ENCODE peak calls at places on chromosomes 13 and 19, in four cellular contexts. W is neuronal stem cell, U is astrocyte, O is lower lobe of right lung. A is an unnamed sample.

GRCh38 chr13:84672616-84673015 is 790.3 kb upstream of the SLITRK1 start:
- DNase-seq in W (no peak), U (no peak), O (no peak), A (no peak)

GRCh38 chr13:107339209-107339608 is 771.3 kb upstream of the ARGLU1 start:
- DNase-seq in W (no peak), U (peak; percentile 44), O (no peak), A (peak; percentile 23)

GRCh38 chr13:109729031-109729870 is 57.1 kb downstream of the IRS2 start:
- DNase-seq in W (peak; percentile 53), U (peak; percentile 38), O (no peak), A (peak; percentile 8)

GRCh38 chr19:16677060-16677459 is 16.1 kb downstream of the TMEM38A start:
- DNase-seq in W (no peak), U (no peak), O (no peak), A (peak; percentile 26)

GRCh38 chr13:78137404-78138142 is 218.9 kb upstream of the EDNRB start:
- DNase-seq in W (peak; percentile 65), U (peak; percentile 48), O (no peak), A (peak; percentile 66)

GRCh38 chr19:33195711-33196347 is 1.7 kb downstream of the LRP3 start:
- DNase-seq in W (no peak), U (no peak), O (no peak), A (no peak)

GRCh38 chr13:87128006-87128405 is 543.2 kb upstream of the SLITRK5 start:
- DNase-seq in W (peak; percentile 83), U (peak; percentile 14), O (no peak), A (peak; percentile 13)

GRCh38 chr13:90105881-90106496 is 1241.5 kb upstream of the MIR17HG start:
- DNase-seq in W (no peak), U (peak; percentile 82), O (no peak), A (peak; percentile 4)

GRCh38 chr19:1446713-1447564 is 3.0 kb upstream of the APC2 start:
- DNase-seq in W (no peak), U (no peak), O (no peak), A (no peak)

GRCh38 chr19:10421240-10421948 is 1.1 kb downstream of the PDE4A start:
- DNase-seq in W (no peak), U (no peak), O (no peak), A (no peak)

GRCh38 chr13:70893832-70894231 is 785.6 kb upstream of the KLHL1 start:
- DNase-seq in W (no peak), U (peak; percentile 21), O (no peak), A (no peak)

GRCh38 chr19:1648156-1648925 is 4.1 kb downstream of the TCF3 start:
- DNase-seq in W (no peak), U (no peak), O (no peak), A (no peak)

GRCh38 chr19:15014579-15014978 is 34.7 kb upstream of the CASP14 start:
- DNase-seq in W (no peak), U (no peak), O (no peak), A (no peak)

GRCh38 chr13:23547000-23547590 is 23.1 kb upstream of the TNFRSF19 start:
- DNase-seq in W (no peak), U (peak; percentile 31), O (no peak), A (no peak)

GRCh38 chr13:104098421-104098820 is 1032.2 kb upstream of the SLC10A2 start:
- DNase-seq in W (no peak), U (no peak), O (no peak), A (peak; percentile 28)

GRCh38 chr19:1214862-1215731 is 9.5 kb downstream of the STK11 start:
- DNase-seq in W (no peak), U (no peak), O (peak; percentile 73), A (peak; percentile 45)

GRCh38 chr13:44437356-44438233 is 64.0 kb downstream of the SERP2 start:
- DNase-seq in W (peak; percentile 36), U (peak; percentile 18), O (no peak), A (peak; percentile 73)

GRCh38 chr19:7500811-7501450 is 12.1 kb upstream of the PEX11G start:
- DNase-seq in W (peak; percentile 75), U (peak; percentile 61), O (peak; percentile 59), A (no peak)

DNA sequence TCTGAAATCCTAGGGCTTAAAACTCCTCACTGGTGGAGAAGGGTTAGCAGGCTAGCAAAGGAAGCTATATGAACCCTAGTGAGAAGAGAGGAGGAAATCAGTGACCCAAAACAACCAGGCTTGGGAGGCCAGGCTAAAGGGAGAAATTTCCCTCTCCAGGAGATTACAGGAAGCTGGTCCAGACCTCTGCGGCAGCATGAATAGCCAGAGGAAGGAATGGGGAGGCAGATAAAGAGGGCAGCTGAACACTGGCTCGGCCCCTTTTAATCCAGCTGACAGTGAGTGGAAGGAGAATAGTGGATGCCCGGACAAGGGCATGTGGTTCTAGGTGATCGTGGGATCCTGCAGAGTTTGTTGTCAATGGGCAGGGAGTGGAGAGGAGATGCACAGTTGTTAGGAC is 130.6 kb downstream of the COG6 start:
- DNase-seq in W (peak; percentile 24), U (no peak), O (no peak), A (no peak)
- H3K4me3 ChIP-seq in W (no peak overlapping the region), U (no peak overlapping the region), O (no peak overlapping the region), A (no peak overlapping the region)

GRCh38 chr13:114269281-114269770 is 12.1 kb upstream of the UPF3A start:
- DNase-seq in W (no peak), U (no peak), O (no peak), A (no peak)
- H3K36me3 ChIP-seq in W (peaks cover 41% of the 10 kb centered on the region), U (peaks cover 49% of the 10 kb centered on the region), O (peaks cover 91% of the 10 kb centered on the region), A (peaks cover 11% of the 10 kb centered on the region)

DNA sequence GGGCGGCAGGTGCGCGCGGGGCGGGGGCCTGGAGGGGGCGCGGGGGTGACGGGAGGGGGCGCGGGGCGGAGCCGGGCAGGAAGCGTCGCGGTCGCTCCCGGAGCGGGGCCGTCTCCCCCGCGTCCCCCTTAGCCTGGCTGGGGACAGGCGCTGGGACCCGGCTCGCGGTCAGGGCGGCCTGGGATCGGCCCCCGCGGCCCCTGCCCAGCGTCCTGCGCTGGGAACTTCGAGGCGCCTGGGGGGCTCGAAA is 74.7 kb upstream of the MCF2L start:
- DNase-seq in W (no peak), U (no peak), O (no peak), A (no peak)
- H3K4me3 ChIP-seq in W (peak overlapping the region; percentile 48), U (no peak overlapping the region), O (peak overlapping the region; percentile 52), A (peak overlapping the region; percentile 16)

GRCh38 chr19:39500543-39500942 is 1.8 kb downstream of the DLL3 start:
- DNase-seq in W (no peak), U (no peak), O (no peak), A (no peak)
- H3K36me3 ChIP-seq in W (no peaks in the 10 kb centered on the region), U (no peaks in the 10 kb centered on the region), O (no peaks in the 10 kb centered on the region), A (no peaks in the 10 kb centered on the region)

GRCh38 chr13:30698023-30698422 is 37.3 kb upstream of the ALOX5AP start:
- DNase-seq in W (no peak), U (peak; percentile 86), O (no peak), A (no peak)
- H3K4me3 ChIP-seq in W (no peak overlapping the region), U (peak overlapping the region; percentile 26), O (no peak overlapping the region), A (no peak overlapping the region)

GRCh38 chr19:55691561-55692481 is 16.8 kb downstream of the EPN1 start:
- DNase-seq in W (no peak), U (no peak), O (peak; percentile 38), A (no peak)

GRCh38 chr19:55694241-55694655 is 19.2 kb downstream of the EPN1 start:
- DNase-seq in W (no peak), U (no peak), O (peak; percentile 22), A (no peak)

GRCh38 chr19:55692681-55693081 is 17.7 kb downstream of the EPN1 start:
- DNase-seq in W (no peak), U (no peak), O (peak; percentile 39), A (no peak)

GRCh38 chr19:55694656-55695491 is 19.8 kb downstream of the EPN1 start:
- DNase-seq in W (no peak), U (no peak), O (peak; percentile 35), A (no peak)

GRCh38 chr19:55693336-55693974 is 18.4 kb downstream of the EPN1 start:
- DNase-seq in W (no peak), U (no peak), O (peak; percentile 39), A (no peak)
- H3K36me3 ChIP-seq in W (peaks cover 50% of the 10 kb centered on the region), U (peaks cover 5% of the 10 kb centered on the region), O (peaks cover 96% of the 10 kb centered on the region), A (peaks cover 35% of the 10 kb centered on the region)

GRCh38 chr19:51110666-51110971 is 2.4 kb upstream of the CTU1 start:
- DNase-seq in W (no peak), U (no peak), O (no peak), A (no peak)

GRCh38 chr19:51103811-51104470 is 4.3 kb downstream of the CTU1 start:
- DNase-seq in W (no peak), U (no peak), O (no peak), A (no peak)

GRCh38 chr19:51108066-51108804 is at the start of gene CTU1:
- DNase-seq in W (peak; percentile 98), U (peak; percentile 99), O (peak; percentile 99), A (peak; percentile 97)

GRCh38 chr19:51108805-51109146 is 567 bp upstream of the CTU1 start:
- DNase-seq in W (no peak), U (no peak), O (no peak), A (no peak)

DNA sequence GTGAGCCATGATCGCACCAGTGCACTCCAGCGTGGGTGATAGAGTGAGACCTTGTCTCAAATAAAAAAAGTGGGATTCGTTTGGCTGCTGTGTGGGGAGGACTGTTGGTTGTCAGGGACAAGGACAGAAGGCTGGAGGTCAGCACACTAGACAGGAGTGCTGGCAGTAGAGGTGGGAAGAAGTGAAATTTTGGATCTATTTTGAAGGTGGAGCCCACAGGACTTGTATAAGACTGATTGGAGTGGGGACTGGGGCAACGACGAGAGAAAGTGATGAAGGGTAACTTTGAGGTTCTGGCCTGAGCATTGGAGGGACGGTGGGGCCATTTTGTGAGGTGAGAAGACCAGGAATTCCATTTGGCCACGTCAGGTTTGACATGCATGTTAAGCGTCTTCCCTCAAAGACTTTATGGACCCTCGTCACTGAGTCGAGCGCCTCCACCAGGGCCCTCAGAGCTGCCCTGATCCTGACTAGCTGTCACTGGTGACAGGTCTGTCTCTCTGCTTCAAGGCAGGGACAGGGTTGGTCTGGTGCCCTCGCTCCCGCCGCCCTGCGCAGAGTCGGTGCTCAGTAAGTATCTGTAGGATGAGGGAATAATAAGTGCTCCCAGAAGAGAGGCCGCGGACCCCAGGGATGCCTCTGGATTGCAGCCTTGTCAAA is 673 bp downstream of the CTU1 start:
- DNase-seq in W (no peak), U (peak; percentile 14), O (no peak), A (no peak)
- H3K4me3 ChIP-seq in W (peak overlapping the region; percentile 58), U (peak overlapping the region; percentile 83), O (peak overlapping the region; percentile 81), A (peak overlapping the region; percentile 64)

A was measured in bronchial epithelial cell.